ENCODE peak calls at places on chromosomes 5 and 9, in ten cellular contexts. K, M, F, E, I, H, Q, C, W and A are unnamed samples.

GRCh38 chr5:127555826-127556225 is 38.4 kb downstream of the PRRC1 start:
- DNase-seq in W (no peak), C (no peak), M (no peak), Q (no peak), K (no peak), I (no peak), E (no peak), H (no peak), F (no peak), A (no peak)

GRCh38 chr5:122877518-122877917 is 32.1 kb downstream of the SNX24 start:
- DNase-seq in C (no peak), H (no peak), E (no peak), F (no peak), M (no peak), I (no peak), Q (no peak), K (no peak), W (no peak), A (no peak)

GRCh38 chr5:176583076-176583475 is 26.9 kb downstream of the GPRIN1 start:
- DNase-seq in W (no peak), E (no peak), F (no peak), C (no peak), H (no peak), K (no peak), I (peak), M (no peak), Q (no peak), A (no peak)

GRCh38 chr5:112202694-112203093 is 216.4 kb downstream of the EPB41L4A start:
- DNase-seq in K (no peak), E (no peak), C (no peak), W (no peak), I (no peak), Q (no peak), M (no peak), H (no peak), F (no peak), A (no peak)

GRCh38 chr5:102718819-102719218 is 36.3 kb upstream of the PAM start:
- DNase-seq in C (no peak), Q (no peak), E (no peak), I (peak), M (peak), H (no peak), K (no peak), W (no peak), F (no peak), A (no peak)

GRCh38 chr5:73484511-73484910 is 13.7 kb upstream of the BTF3 start:
- DNase-seq in C (no peak), H (no peak), M (no peak), K (no peak), E (no peak), I (no peak), Q (no peak), F (no peak), W (no peak), A (no peak)

GRCh38 chr5:61167382-61167781 is 5.1 kb upstream of the SMIM15 start:
- DNase-seq in H (no peak), E (no peak), W (no peak), C (no peak), I (peak), F (no peak), Q (no peak), M (peak), K (peak), A (no peak)

GRCh38 chr9:259405-260404 is 45.0 kb downstream of the DOCK8 start:
- DNase-seq in H (no peak), Q (no peak), C (no peak), W (no peak), K (no peak), F (no peak), I (no peak), E (no peak), M (no peak), A (no peak)

GRCh38 chr5:17227868-17228267 is 10.4 kb downstream of the BASP1 start:
- DNase-seq in C (no peak), E (no peak), F (no peak), I (no peak), K (no peak), M (no peak), H (no peak), W (no peak), Q (no peak), A (no peak)